ENCODE peak calls at places on chromosome 13, in five cellular contexts. One of them, this sample, is unnamed.

GRCh38 chr13:109119886-109120285 is 490.5 kb downstream of the MYO16 start:
- DNase-seq in astrocyte of the cerebellum: no peak
- DNase-seq in choroid plexus epithelial cell: peak
- DNase-seq in cardiac muscle cell: no peak
- DNase-seq in right lobe of liver: no peak
- DNase-seq in this sample: no peak

GRCh38 chr13:21164631-21165030 is 11.7 kb downstream of the SKA3 start:
- DNase-seq in right lobe of liver: no peak
- DNase-seq in astrocyte of the cerebellum: no peak
- DNase-seq in choroid plexus epithelial cell: peak
- DNase-seq in cardiac muscle cell: no peak
- DNase-seq in this sample: no peak

GRCh38 chr13:40158218-40158617 is 502.8 kb downstream of the COG6 start:
- DNase-seq in choroid plexus epithelial cell: no peak
- DNase-seq in cardiac muscle cell: no peak
- DNase-seq in astrocyte of the cerebellum: no peak
- DNase-seq in right lobe of liver: no peak
- DNase-seq in this sample: no peak

GRCh38 chr13:110680852-110681251 is 25.1 kb downstream of the CARS2 start:
- DNase-seq in cardiac muscle cell: peak
- DNase-seq in astrocyte of the cerebellum: no peak
- DNase-seq in right lobe of liver: no peak
- DNase-seq in choroid plexus epithelial cell: peak
- DNase-seq in this sample: no peak

GRCh38 chr13:39913928-39914327 is 258.5 kb downstream of the COG6 start:
- DNase-seq in astrocyte of the cerebellum: no peak
- DNase-seq in choroid plexus epithelial cell: peak
- DNase-seq in cardiac muscle cell: no peak
- DNase-seq in right lobe of liver: no peak
- DNase-seq in this sample: no peak

GRCh38 chr13:113962386-113962785 is 11.5 kb downstream of the C13orf46 start:
- DNase-seq in astrocyte of the cerebellum: no peak
- DNase-seq in cardiac muscle cell: no peak
- DNase-seq in right lobe of liver: no peak
- DNase-seq in choroid plexus epithelial cell: no peak
- DNase-seq in this sample: no peak

GRCh38 chr13:30618186-30618937 is 642 bp downstream of the USPL1 start:
- DNase-seq in astrocyte of the cerebellum: no peak
- DNase-seq in choroid plexus epithelial cell: peak
- DNase-seq in cardiac muscle cell: peak
- DNase-seq in right lobe of liver: peak
- DNase-seq in this sample: no peak

GRCh38 chr13:79386125-79386822 is 19.8 kb downstream of the RBM26 start:
- DNase-seq in choroid plexus epithelial cell: no peak
- DNase-seq in astrocyte of the cerebellum: no peak
- DNase-seq in cardiac muscle cell: no peak
- DNase-seq in right lobe of liver: no peak
- DNase-seq in this sample: no peak

GRCh38 chr13:74027161-74027779 is 106.9 kb downstream of the KLF12 start:
- DNase-seq in choroid plexus epithelial cell: no peak
- DNase-seq in cardiac muscle cell: no peak
- DNase-seq in right lobe of liver: no peak
- DNase-seq in astrocyte of the cerebellum: no peak
- DNase-seq in this sample: no peak

GRCh38 chr13:29654384-29654783 is 58.9 kb upstream of the SLC7A1 start:
- DNase-seq in right lobe of liver: no peak
- DNase-seq in cardiac muscle cell: no peak
- DNase-seq in astrocyte of the cerebellum: no peak
- DNase-seq in choroid plexus epithelial cell: no peak
- DNase-seq in this sample: no peak

GRCh38 chr13:22012676-22013075 is 341.8 kb downstream of the FGF9 start:
- DNase-seq in cardiac muscle cell: no peak
- DNase-seq in right lobe of liver: no peak
- DNase-seq in astrocyte of the cerebellum: no peak
- DNase-seq in choroid plexus epithelial cell: no peak
- DNase-seq in this sample: no peak

GRCh38 chr13:35164324-35164932 is 222.4 kb downstream of the NBEA start:
- DNase-seq in right lobe of liver: no peak
- DNase-seq in cardiac muscle cell: peak
- DNase-seq in choroid plexus epithelial cell: peak
- DNase-seq in astrocyte of the cerebellum: no peak
- DNase-seq in this sample: no peak

DNA sequence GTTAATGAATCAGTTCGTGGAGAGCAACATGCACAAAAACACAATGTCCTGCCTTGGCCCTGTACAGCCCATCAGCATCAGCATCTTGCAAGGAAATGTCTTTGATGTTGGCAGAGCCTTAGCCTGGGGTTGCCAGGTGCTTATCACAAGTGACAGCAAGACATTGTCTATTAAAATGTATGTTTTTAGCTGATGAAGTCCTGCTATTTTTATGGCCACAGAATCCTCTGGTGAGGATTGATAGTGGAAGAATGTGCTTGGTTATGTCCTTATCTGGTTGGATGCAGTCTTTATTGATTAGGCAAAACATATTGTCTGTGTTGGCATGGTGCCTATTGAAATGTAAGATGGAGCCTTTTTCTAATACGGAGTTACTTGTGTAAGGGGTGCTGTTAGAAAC is 1427.0 kb upstream of the MIR17HG start:
- DNase-seq in choroid plexus epithelial cell: no peak
- DNase-seq in right lobe of liver: no peak
- DNase-seq in cardiac muscle cell: no peak
- DNase-seq in astrocyte of the cerebellum: no peak
- DNase-seq in this sample: no peak
- TF ChIP-seq CTCF in choroid plexus epithelial cell: no peak
- TF ChIP-seq CTCF in right lobe of liver: no peak
- TF ChIP-seq CTCF in cardiac muscle cell: no peak
- TF ChIP-seq CTCF in astrocyte of the cerebellum: no peak
- TF ChIP-seq CTCF in this sample: no peak

GRCh38 chr13:28569886-28570285 is 75.0 kb upstream of the FLT1 start:
- DNase-seq in choroid plexus epithelial cell: no peak
- DNase-seq in cardiac muscle cell: no peak
- DNase-seq in right lobe of liver: no peak
- DNase-seq in astrocyte of the cerebellum: no peak
- DNase-seq in this sample: no peak
- TF ChIP-seq CTCF in choroid plexus epithelial cell: no peak
- TF ChIP-seq CTCF in cardiac muscle cell: no peak
- TF ChIP-seq CTCF in right lobe of liver: no peak
- TF ChIP-seq CTCF in astrocyte of the cerebellum: no peak
- TF ChIP-seq CTCF in this sample: no peak

DNA sequence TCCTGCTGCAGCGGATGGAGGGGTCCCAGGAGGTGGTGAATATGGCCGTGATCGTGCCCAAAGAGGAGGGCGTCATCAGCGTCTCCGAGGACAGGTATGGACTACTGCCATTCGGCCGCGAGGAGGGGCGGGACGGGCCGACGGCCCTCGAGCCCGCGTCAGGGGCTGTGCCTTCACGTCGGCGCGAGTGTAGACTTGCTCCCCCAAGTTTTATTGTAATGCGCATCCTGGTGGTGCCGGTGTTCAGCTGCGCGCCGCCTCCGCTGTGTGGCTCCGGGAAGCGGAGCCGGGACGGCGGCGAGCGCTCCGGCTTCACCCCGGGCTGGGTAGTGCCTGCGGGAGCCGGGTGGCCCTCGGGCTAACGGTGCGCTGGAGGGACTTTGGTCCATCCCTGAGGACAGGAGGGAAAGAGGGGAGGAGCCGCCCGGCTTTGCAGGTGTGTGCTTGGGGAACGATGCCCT is 499 bp downstream of the WDFY2 start:
- DNase-seq in choroid plexus epithelial cell: peak
- DNase-seq in right lobe of liver: peak
- DNase-seq in cardiac muscle cell: peak
- DNase-seq in astrocyte of the cerebellum: no peak
- DNase-seq in this sample: no peak
- TF ChIP-seq CTCF in choroid plexus epithelial cell: peak
- TF ChIP-seq CTCF in right lobe of liver: no peak
- TF ChIP-seq CTCF in cardiac muscle cell: peak
- TF ChIP-seq CTCF in astrocyte of the cerebellum: peak
- TF ChIP-seq CTCF in this sample: peak

GRCh38 chr13:23570931-23571330 is 719 bp downstream of the TNFRSF19 start:
- DNase-seq in cardiac muscle cell: no peak
- DNase-seq in astrocyte of the cerebellum: no peak
- DNase-seq in choroid plexus epithelial cell: peak
- DNase-seq in right lobe of liver: no peak
- DNase-seq in this sample: no peak
- TF ChIP-seq CTCF in cardiac muscle cell: peak
- TF ChIP-seq CTCF in astrocyte of the cerebellum: peak
- TF ChIP-seq CTCF in choroid plexus epithelial cell: peak
- TF ChIP-seq CTCF in right lobe of liver: no peak
- TF ChIP-seq CTCF in this sample: peak

GRCh38 chr13:102394158-102395053 is 7.4 kb downstream of the FGF14 start:
- DNase-seq in choroid plexus epithelial cell: peak
- DNase-seq in cardiac muscle cell: peak
- DNase-seq in right lobe of liver: peak
- DNase-seq in astrocyte of the cerebellum: peak
- DNase-seq in this sample: peak
- TF ChIP-seq CTCF in choroid plexus epithelial cell: peak
- TF ChIP-seq CTCF in cardiac muscle cell: peak
- TF ChIP-seq CTCF in right lobe of liver: peak
- TF ChIP-seq CTCF in astrocyte of the cerebellum: peak
- TF ChIP-seq CTCF in this sample: peak

DNA sequence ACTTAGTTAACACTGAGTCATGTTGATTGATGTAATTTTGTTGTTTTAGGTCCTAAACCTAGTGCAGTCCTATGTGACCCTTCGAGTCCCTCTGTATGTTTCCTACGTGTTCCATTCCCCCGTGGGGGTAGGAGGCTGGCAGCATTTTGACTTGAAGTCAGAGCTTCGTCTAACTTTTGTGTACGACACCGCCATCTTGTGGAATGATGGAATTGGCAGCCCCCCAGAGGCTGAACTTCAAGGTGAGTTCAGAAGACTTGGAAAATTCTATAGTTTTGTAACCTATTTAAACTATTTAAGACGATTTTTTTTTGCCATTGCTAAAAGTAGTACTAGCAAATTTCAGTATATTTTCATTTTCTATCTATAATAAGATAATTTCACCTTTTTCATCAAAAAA is 117.9 kb downstream of the STOML3 start:
- DNase-seq in right lobe of liver: no peak
- DNase-seq in astrocyte of the cerebellum: peak
- DNase-seq in choroid plexus epithelial cell: peak
- DNase-seq in cardiac muscle cell: peak
- DNase-seq in this sample: no peak
- TF ChIP-seq CTCF in right lobe of liver: peak
- TF ChIP-seq CTCF in astrocyte of the cerebellum: peak
- TF ChIP-seq CTCF in choroid plexus epithelial cell: peak
- TF ChIP-seq CTCF in cardiac muscle cell: peak
- TF ChIP-seq CTCF in this sample: peak

GRCh38 chr13:63636231-63636993 is 2220.8 kb upstream of the PCDH20 start:
- DNase-seq in choroid plexus epithelial cell: peak
- DNase-seq in right lobe of liver: no peak
- DNase-seq in astrocyte of the cerebellum: no peak
- DNase-seq in cardiac muscle cell: no peak
- DNase-seq in this sample: no peak
- TF ChIP-seq CTCF in choroid plexus epithelial cell: peak
- TF ChIP-seq CTCF in right lobe of liver: peak
- TF ChIP-seq CTCF in astrocyte of the cerebellum: no peak
- TF ChIP-seq CTCF in cardiac muscle cell: no peak
- TF ChIP-seq CTCF in this sample: peak

GRCh38 chr13:96796234-96796633 is 198.0 kb downstream of the OXGR1 start:
- DNase-seq in choroid plexus epithelial cell: peak
- DNase-seq in astrocyte of the cerebellum: no peak
- DNase-seq in cardiac muscle cell: no peak
- DNase-seq in right lobe of liver: no peak
- DNase-seq in this sample: no peak
- TF ChIP-seq CTCF in choroid plexus epithelial cell: peak
- TF ChIP-seq CTCF in astrocyte of the cerebellum: no peak
- TF ChIP-seq CTCF in cardiac muscle cell: no peak
- TF ChIP-seq CTCF in right lobe of liver: no peak
- TF ChIP-seq CTCF in this sample: no peak

DNA sequence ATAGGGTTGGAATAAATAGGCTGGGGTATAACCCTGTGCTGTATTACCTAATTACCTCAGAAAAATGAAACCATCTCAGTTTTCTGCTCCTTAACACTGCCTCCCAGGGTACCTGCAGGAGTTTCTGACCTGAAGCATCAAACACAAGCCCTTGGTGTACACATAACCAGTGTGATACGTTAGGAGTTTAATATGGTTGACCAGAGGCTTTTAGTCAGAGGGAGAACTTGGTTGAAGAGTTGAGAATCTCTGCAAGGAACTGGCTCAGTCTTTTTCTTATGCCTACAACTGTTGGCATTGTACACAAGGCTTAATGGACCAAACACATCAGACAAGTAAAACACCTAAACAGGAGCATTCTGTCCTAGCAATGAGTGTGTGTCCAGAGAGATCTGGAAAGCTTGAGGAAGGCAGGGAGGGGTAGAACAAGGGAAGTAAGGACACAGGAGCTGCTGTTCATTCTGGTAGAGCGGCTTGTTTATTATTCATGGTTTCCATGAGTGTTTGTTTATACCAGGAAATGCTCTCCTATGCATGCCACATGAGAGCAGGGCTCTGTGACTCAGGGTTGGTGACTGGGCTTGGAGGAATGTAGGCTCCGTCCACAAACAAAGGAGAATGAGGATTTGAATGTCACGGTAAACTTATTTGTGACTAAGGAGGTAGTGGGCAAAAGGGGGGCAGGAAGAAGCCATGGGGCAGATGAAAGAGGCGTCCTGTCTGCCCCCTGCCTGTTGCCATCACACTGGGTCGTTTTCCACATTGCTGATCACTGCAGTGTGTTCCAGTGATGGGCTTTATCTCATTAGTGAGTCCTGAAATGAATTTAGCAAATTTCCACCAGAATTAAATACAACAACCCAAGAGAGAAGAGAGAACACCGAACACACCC is 11.9 kb upstream of the SPATA13 start:
- DNase-seq in cardiac muscle cell: no peak
- DNase-seq in astrocyte of the cerebellum: peak
- DNase-seq in choroid plexus epithelial cell: peak
- DNase-seq in right lobe of liver: no peak
- DNase-seq in this sample: peak
- TF ChIP-seq CTCF in cardiac muscle cell: no peak
- TF ChIP-seq CTCF in astrocyte of the cerebellum: peak
- TF ChIP-seq CTCF in choroid plexus epithelial cell: no peak
- TF ChIP-seq CTCF in right lobe of liver: no peak
- TF ChIP-seq CTCF in this sample: peak

This sample was measured in BJ.